ENCODE peak calls at places on chromosome 21, in seven cellular contexts. M is IMR-90, Z is endothelial cell of umbilical vein, E is sigmoid colon, T is stomach, C is A549, B is spleen. X is an unnamed sample. For H3K4me1, the result is how much of the 10 kb centered on the place peaks cover.

GRCh38 chr21:31293986-31294385 is 50.1 kb downstream of the TIAM1 start:
- DNase-seq in E (no peak), B (no peak), T (no peak), C (peak), Z (peak), M (peak), X (no peak)

GRCh38 chr21:43669828-43670605 is 10.7 kb downstream of the RRP1B start:
- DNase-seq in B (no peak), T (no peak), M (no peak), Z (no peak), C (no peak), E (no peak), X (no peak)

GRCh38 chr21:29155118-29155932 is 24.9 kb downstream of the MAP3K7CL start:
- DNase-seq in B (no peak), M (peak), T (no peak), E (peak), C (no peak), Z (peak), X (peak)

GRCh38 chr21:42375141-42375905 is 9.0 kb upstream of the TFF1 start:
- DNase-seq in M (no peak), B (peak), C (no peak), E (no peak), Z (no peak), T (peak), X (no peak)

GRCh38 chr21:30248844-30249243 is 32.9 kb upstream of the CLDN8 start:
- DNase-seq in B (no peak), E (no peak), T (no peak), Z (no peak), M (no peak), C (no peak), X (no peak)

GRCh38 chr21:33902349-33902748 is 13.3 kb downstream of the ATP5PO start:
- DNase-seq in Z (no peak), B (no peak), E (no peak), C (no peak), T (no peak), M (no peak), X (no peak)

GRCh38 chr21:41777934-41778815 is 11.3 kb upstream of the RIPK4 start:
- DNase-seq in Z (peak), C (peak), M (peak), B (no peak), E (peak), T (peak), X (peak)

GRCh38 chr21:38831526-38832467 is 26.1 kb downstream of the ETS2 start:
- DNase-seq in M (peak), C (peak), T (peak), E (peak), B (no peak), Z (peak), X (no peak)

GRCh38 chr21:38985423-38986378 is 180.0 kb downstream of the ETS2 start:
- DNase-seq in Z (no peak), C (no peak), E (peak), T (peak), M (peak), B (no peak), X (peak)

GRCh38 chr21:36087362-36088138 is 17.7 kb downstream of the CBR1 start:
- DNase-seq in B (no peak), Z (no peak), C (no peak), E (no peak), M (peak), T (no peak), X (no peak)
- TF ChIP-seq POLR2A in B (no peak), Z (no peak), C (no peak), E (no peak), M (no peak), T (no peak), X (no peak)

DNA sequence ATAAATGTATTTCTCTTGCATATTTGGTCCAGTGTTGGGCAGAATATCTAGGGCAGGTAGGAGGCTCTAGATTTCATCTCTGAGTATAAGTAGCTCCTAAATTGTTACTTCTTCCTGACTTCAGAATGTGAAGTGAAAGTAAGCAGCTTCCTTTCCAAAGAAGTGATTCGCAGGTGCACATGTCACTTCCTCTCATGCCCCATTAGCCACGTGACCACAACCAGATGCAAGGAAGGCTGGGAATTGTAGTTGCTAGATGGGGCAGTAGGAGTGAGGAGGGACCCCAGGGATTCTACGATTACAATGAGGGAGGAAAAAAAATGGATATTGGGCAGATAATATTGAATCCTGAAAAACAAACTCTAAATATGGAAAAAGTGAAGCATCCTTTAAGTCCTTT is 113.2 kb upstream of the CYYR1 start:
- DNase-seq in Z (peak), E (no peak), C (peak), M (peak), T (no peak), B (peak), X (no peak)
- H3K4me3 ChIP-seq in Z (no peak), E (no peak), C (no peak), M (no peak), T (no peak), B (peak), X (no peak)

GRCh38 chr21:17784604-17785402 is 34.4 kb downstream of the C21orf91 start:
- DNase-seq in B (no peak), C (no peak), E (no peak), T (no peak), Z (no peak), M (no peak), X (no peak)

GRCh38 chr21:17786219-17787181 is 32.7 kb downstream of the C21orf91 start:
- DNase-seq in C (no peak), T (no peak), E (no peak), B (peak), Z (no peak), M (no peak), X (no peak)

GRCh38 chr21:17783003-17783402 is 36.2 kb downstream of the C21orf91 start:
- DNase-seq in B (no peak), Z (no peak), M (no peak), T (no peak), E (no peak), C (no peak), X (no peak)

GRCh38 chr21:17783816-17784598 is 35.1 kb downstream of the C21orf91 start:
- DNase-seq in M (no peak), B (no peak), E (no peak), C (no peak), Z (no peak), T (no peak), X (no peak)

GRCh38 chr21:17785403-17785788 is 33.8 kb downstream of the C21orf91 start:
- DNase-seq in Z (no peak), M (no peak), B (no peak), E (no peak), T (no peak), C (no peak), X (no peak)
- H3K4me1 ChIP-seq in Z (under half), M (under half), B (half or more), E (under half), T (under half), C (under half), X (under half)

DNA sequence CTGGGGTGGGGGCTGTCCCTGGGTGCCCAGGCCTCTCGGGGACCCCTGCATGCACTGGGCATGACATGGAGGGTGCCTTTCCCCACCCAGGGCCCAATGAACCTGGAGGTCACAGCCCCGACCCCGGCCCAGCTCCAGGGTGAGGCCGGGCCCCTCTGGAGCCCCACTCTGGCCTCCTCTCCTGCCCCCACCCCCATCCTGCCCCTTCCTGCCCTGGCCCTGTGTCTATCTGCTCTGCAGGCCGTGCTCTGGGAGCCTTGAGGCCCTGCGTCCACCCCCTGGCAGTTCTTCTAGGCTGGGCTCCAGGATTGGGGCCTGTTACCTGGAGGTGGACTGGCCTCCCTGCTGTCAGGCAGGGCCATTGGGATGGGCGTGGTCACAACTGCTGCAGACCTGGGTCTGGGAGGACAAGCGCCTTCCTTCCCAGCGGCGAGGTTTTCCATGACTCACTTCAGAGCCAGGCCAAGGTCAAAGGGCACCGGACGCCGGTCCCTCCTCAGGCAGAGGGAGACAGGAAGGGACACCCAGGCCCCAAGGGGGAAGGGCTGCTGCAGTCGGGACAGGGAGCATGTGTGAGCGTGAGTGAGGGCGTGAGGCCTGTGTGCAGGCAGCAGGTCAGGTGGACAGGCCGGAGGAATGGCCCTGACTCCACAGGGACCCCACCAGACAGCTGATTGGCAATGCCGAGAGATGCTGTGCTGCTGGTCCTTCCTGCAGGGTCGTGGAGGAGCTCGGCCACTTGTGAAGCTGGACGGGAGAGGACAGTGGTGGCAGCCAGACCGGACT is 31.1 kb upstream of the POFUT2 start:
- DNase-seq in Z (peak), T (peak), B (peak), C (peak), M (peak), E (peak), X (peak)
- TF ChIP-seq POLR2A in Z (no peak), T (no peak), B (no peak), C (no peak), M (no peak), E (no peak), X (no peak)

GRCh38 chr21:45363921-45364463 is 41.0 kb upstream of the COL18A1 start:
- DNase-seq in B (no peak), M (peak), E (peak), Z (peak), T (peak), C (peak), X (peak)
- H3K4me3 ChIP-seq in B (no peak), M (no peak), E (peak), Z (no peak), T (no peak), C (peak), X (no peak)

DNA sequence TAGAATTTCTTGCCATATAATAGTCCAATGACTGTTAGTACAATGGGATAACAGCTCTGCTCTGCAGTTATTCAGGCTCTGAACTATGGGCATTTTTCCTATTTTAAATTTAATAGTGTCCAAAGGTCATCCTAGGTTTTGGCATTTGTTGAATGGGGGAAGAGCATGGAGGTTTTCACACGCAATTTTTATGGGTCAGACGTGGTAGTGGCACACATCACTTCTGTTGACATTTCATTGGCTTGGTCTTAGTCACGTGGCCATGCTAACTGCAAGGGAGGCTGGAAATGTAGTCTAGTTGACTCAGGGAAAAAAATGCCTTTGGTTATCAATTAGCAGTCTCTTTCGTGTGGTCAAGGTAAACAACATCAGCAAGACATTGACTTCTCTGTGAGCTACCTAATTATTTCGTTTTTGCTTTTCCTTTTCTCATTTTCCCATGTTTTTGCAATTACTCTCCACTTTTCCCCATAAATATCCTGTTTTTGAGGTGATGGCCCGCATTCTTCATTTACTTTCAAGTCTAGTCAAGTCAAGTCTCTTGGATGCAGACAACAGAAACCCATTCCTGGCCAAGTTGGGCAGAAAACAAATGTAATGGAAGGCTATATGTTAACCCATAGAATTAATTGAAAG is 82.8 kb downstream of the DYRK1A start:
- DNase-seq in T (no peak), C (no peak), E (no peak), B (no peak), M (no peak), Z (no peak), X (no peak)
- H3K4me1 ChIP-seq in T (half or more), C (half or more), E (half or more), B (half or more), M (under half), Z (under half), X (under half)

GRCh38 chr21:19031956-19032355 is 628.4 kb upstream of the TMPRSS15 start:
- DNase-seq in T (peak), E (no peak), C (no peak), M (no peak), B (no peak), Z (no peak), X (no peak)
- TF ChIP-seq POLR2A in T (no peak), E (no peak), C (no peak), M (no peak), B (no peak), Z (no peak), X (no peak)